ENCODE peak calls at places on chromosomes 12 and 14, in nine cellular contexts. One of them, this sample, is unnamed.

GRCh38 chr12:121783771-121784170 is 9.7 kb downstream of the RHOF start:
- DNase-seq in astrocyte: no peak
- DNase-seq in heart left ventricle: no peak
- DNase-seq in IMR-90: no peak
- DNase-seq in stomach: no peak
- DNase-seq in SK-N-SH: no peak
- DNase-seq in CD8-positive, alpha-beta T cell: no peak
- DNase-seq in brain microvascular endothelial cell: no peak
- DNase-seq in PC-9: peak; percentile 59
- DNase-seq in this sample: peak; percentile 71

GRCh38 chr14:76909266-76909665 is 83.1 kb downstream of the LRRC74A start:
- DNase-seq in PC-9: no peak
- DNase-seq in heart left ventricle: no peak
- DNase-seq in CD8-positive, alpha-beta T cell: no peak
- DNase-seq in brain microvascular endothelial cell: no peak
- DNase-seq in SK-N-SH: no peak
- DNase-seq in astrocyte: peak; percentile 31
- DNase-seq in IMR-90: no peak
- DNase-seq in stomach: no peak
- DNase-seq in this sample: peak; percentile 72

GRCh38 chr12:78490841-78491240 is 373.7 kb upstream of the SYT1 start:
- DNase-seq in brain microvascular endothelial cell: no peak
- DNase-seq in CD8-positive, alpha-beta T cell: no peak
- DNase-seq in PC-9: no peak
- DNase-seq in IMR-90: peak; percentile 1
- DNase-seq in stomach: no peak
- DNase-seq in astrocyte: peak; percentile 74
- DNase-seq in SK-N-SH: no peak
- DNase-seq in heart left ventricle: no peak
- DNase-seq in this sample: no peak

GRCh38 chr12:62581288-62582064 is 114.8 kb downstream of the MON2 start:
- DNase-seq in IMR-90: peak; percentile 73
- DNase-seq in CD8-positive, alpha-beta T cell: no peak
- DNase-seq in brain microvascular endothelial cell: no peak
- DNase-seq in SK-N-SH: peak; percentile 39
- DNase-seq in astrocyte: peak; percentile 51
- DNase-seq in stomach: no peak
- DNase-seq in PC-9: peak; percentile 45
- DNase-seq in heart left ventricle: peak; percentile 56
- DNase-seq in this sample: peak; percentile 64

GRCh38 chr12:57772429-57773322 is at the start of gene EEF1AKMT3:
- DNase-seq in stomach: peak; percentile 70
- DNase-seq in SK-N-SH: peak; percentile 81
- DNase-seq in heart left ventricle: peak; percentile 74
- DNase-seq in IMR-90: peak; percentile 35
- DNase-seq in brain microvascular endothelial cell: peak; percentile 33
- DNase-seq in astrocyte: no peak
- DNase-seq in CD8-positive, alpha-beta T cell: no peak
- DNase-seq in PC-9: no peak
- DNase-seq in this sample: no peak

GRCh38 chr14:23984891-23985607 is 3.7 kb upstream of the DHRS4L2 start:
- DNase-seq in astrocyte: peak; percentile 81
- DNase-seq in heart left ventricle: peak; percentile 36
- DNase-seq in CD8-positive, alpha-beta T cell: no peak
- DNase-seq in SK-N-SH: no peak
- DNase-seq in stomach: peak; percentile 62
- DNase-seq in PC-9: peak; percentile 74
- DNase-seq in brain microvascular endothelial cell: peak; percentile 56
- DNase-seq in IMR-90: peak; percentile 86
- DNase-seq in this sample: peak; percentile 87

GRCh38 chr12:12979731-12980259 is 20.3 kb downstream of the HEBP1 start:
- DNase-seq in astrocyte: peak; percentile 96
- DNase-seq in SK-N-SH: no peak
- DNase-seq in CD8-positive, alpha-beta T cell: no peak
- DNase-seq in heart left ventricle: no peak
- DNase-seq in IMR-90: peak; percentile 98
- DNase-seq in stomach: no peak
- DNase-seq in PC-9: peak; percentile 69
- DNase-seq in brain microvascular endothelial cell: peak; percentile 95
- DNase-seq in this sample: peak; percentile 44

GRCh38 chr12:111304642-111305071 is 64.2 kb downstream of the PHETA1 start:
- DNase-seq in stomach: no peak
- DNase-seq in astrocyte: no peak
- DNase-seq in SK-N-SH: no peak
- DNase-seq in IMR-90: no peak
- DNase-seq in CD8-positive, alpha-beta T cell: no peak
- DNase-seq in heart left ventricle: no peak
- DNase-seq in brain microvascular endothelial cell: peak; percentile 20
- DNase-seq in PC-9: no peak
- DNase-seq in this sample: no peak

GRCh38 chr12:107134558-107134957 is 41.2 kb upstream of the CRY1 start:
- DNase-seq in CD8-positive, alpha-beta T cell: peak; percentile 64
- DNase-seq in stomach: no peak
- DNase-seq in astrocyte: no peak
- DNase-seq in SK-N-SH: no peak
- DNase-seq in heart left ventricle: no peak
- DNase-seq in brain microvascular endothelial cell: no peak
- DNase-seq in PC-9: peak; percentile 58
- DNase-seq in IMR-90: no peak
- DNase-seq in this sample: no peak

GRCh38 chr14:75340921-75341320 is 62.3 kb downstream of the FOS start:
- DNase-seq in heart left ventricle: peak; percentile 97
- DNase-seq in IMR-90: no peak
- DNase-seq in PC-9: no peak
- DNase-seq in stomach: peak; percentile 67
- DNase-seq in SK-N-SH: no peak
- DNase-seq in CD8-positive, alpha-beta T cell: no peak
- DNase-seq in astrocyte: no peak
- DNase-seq in brain microvascular endothelial cell: no peak
- DNase-seq in this sample: no peak

GRCh38 chr14:75341639-75342038 is 63.0 kb downstream of the FOS start:
- DNase-seq in stomach: no peak
- DNase-seq in CD8-positive, alpha-beta T cell: no peak
- DNase-seq in SK-N-SH: no peak
- DNase-seq in astrocyte: no peak
- DNase-seq in PC-9: no peak
- DNase-seq in heart left ventricle: no peak
- DNase-seq in IMR-90: no peak
- DNase-seq in brain microvascular endothelial cell: no peak
- DNase-seq in this sample: no peak

GRCh38 chr14:75343914-75344313 is 65.3 kb downstream of the FOS start:
- DNase-seq in astrocyte: peak; percentile 16
- DNase-seq in brain microvascular endothelial cell: peak; percentile 7
- DNase-seq in SK-N-SH: no peak
- DNase-seq in PC-9: no peak
- DNase-seq in heart left ventricle: no peak
- DNase-seq in IMR-90: no peak
- DNase-seq in CD8-positive, alpha-beta T cell: no peak
- DNase-seq in stomach: no peak
- DNase-seq in this sample: no peak

GRCh38 chr14:75344396-75344795 is 65.8 kb downstream of the FOS start:
- DNase-seq in stomach: no peak
- DNase-seq in heart left ventricle: no peak
- DNase-seq in IMR-90: no peak
- DNase-seq in SK-N-SH: no peak
- DNase-seq in CD8-positive, alpha-beta T cell: no peak
- DNase-seq in brain microvascular endothelial cell: no peak
- DNase-seq in astrocyte: no peak
- DNase-seq in PC-9: no peak
- DNase-seq in this sample: no peak

DNA sequence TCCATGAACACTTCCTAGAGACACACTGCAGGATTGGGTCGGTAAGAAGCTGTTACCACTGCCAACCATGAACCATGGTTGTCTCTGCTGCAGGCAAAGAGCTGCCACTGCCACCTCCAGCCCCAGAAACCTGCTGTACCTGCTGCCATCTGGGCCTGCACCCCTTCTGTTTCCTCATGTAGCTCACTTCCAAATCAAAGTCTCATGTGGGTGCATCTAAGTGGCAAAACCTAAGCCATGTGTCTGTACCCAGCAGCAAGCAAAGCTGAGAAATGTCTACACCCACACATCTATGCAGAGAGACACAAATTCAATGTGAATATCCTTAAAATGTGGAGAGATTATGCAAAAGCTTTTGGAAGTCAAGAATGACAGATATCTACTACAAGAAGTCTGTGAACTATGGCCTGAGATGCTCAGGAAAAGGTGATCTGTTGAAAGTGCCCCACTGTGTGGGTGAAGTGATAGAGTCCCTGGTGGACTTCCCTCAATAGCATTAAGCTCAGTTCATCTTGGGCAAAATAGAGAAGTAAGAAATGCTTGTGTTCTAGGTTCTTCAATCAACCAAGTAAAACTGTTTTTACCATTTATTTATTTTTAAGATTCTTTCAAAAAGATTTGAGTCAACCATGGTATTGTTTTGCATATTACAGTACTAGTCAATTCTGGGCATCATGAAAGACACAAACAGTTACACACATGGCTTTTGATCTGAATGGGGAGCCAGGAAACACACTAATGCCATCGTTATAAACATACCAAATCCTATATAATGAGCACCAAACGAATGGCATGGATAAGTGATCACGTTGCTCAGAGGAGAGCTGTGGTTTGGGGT is 64.4 kb downstream of the FOS start:
- DNase-seq in brain microvascular endothelial cell: no peak
- DNase-seq in heart left ventricle: no peak
- DNase-seq in PC-9: no peak
- DNase-seq in astrocyte: no peak
- DNase-seq in CD8-positive, alpha-beta T cell: no peak
- DNase-seq in IMR-90: no peak
- DNase-seq in stomach: no peak
- DNase-seq in SK-N-SH: no peak
- DNase-seq in this sample: no peak
- H3K4me3 ChIP-seq in brain microvascular endothelial cell: no peak overlapping the region
- H3K4me3 ChIP-seq in heart left ventricle: no peak overlapping the region
- H3K4me3 ChIP-seq in PC-9: no peak overlapping the region
- H3K4me3 ChIP-seq in astrocyte: no peak overlapping the region
- H3K4me3 ChIP-seq in CD8-positive, alpha-beta T cell: no peak overlapping the region
- H3K4me3 ChIP-seq in IMR-90: no peak overlapping the region
- H3K4me3 ChIP-seq in stomach: no peak overlapping the region
- H3K4me3 ChIP-seq in SK-N-SH: no peak overlapping the region
- H3K4me3 ChIP-seq in this sample: no peak overlapping the region

GRCh38 chr12:42570076-42570475 is 19.5 kb downstream of the PRICKLE1 start:
- DNase-seq in CD8-positive, alpha-beta T cell: no peak
- DNase-seq in brain microvascular endothelial cell: no peak
- DNase-seq in SK-N-SH: no peak
- DNase-seq in PC-9: peak; percentile 93
- DNase-seq in astrocyte: no peak
- DNase-seq in heart left ventricle: no peak
- DNase-seq in stomach: no peak
- DNase-seq in IMR-90: no peak
- DNase-seq in this sample: peak; percentile 38
- TF ChIP-seq CTCF in CD8-positive, alpha-beta T cell: no peak
- TF ChIP-seq CTCF in brain microvascular endothelial cell: no peak
- TF ChIP-seq CTCF in SK-N-SH: no peak
- TF ChIP-seq CTCF in PC-9: no peak
- TF ChIP-seq CTCF in astrocyte: no peak
- TF ChIP-seq CTCF in heart left ventricle: no peak
- TF ChIP-seq CTCF in stomach: no peak
- TF ChIP-seq CTCF in IMR-90: no peak
- TF ChIP-seq CTCF in this sample: no peak

GRCh38 chr12:132067182-132067581 is 76.9 kb downstream of the DDX51 start:
- DNase-seq in astrocyte: no peak
- DNase-seq in heart left ventricle: no peak
- DNase-seq in SK-N-SH: no peak
- DNase-seq in CD8-positive, alpha-beta T cell: no peak
- DNase-seq in PC-9: no peak
- DNase-seq in IMR-90: peak; percentile 48
- DNase-seq in brain microvascular endothelial cell: no peak
- DNase-seq in stomach: no peak
- DNase-seq in this sample: no peak

GRCh38 chr12:132065203-132065602 is 78.9 kb downstream of the DDX51 start:
- DNase-seq in SK-N-SH: no peak
- DNase-seq in PC-9: no peak
- DNase-seq in stomach: no peak
- DNase-seq in astrocyte: no peak
- DNase-seq in IMR-90: no peak
- DNase-seq in brain microvascular endothelial cell: no peak
- DNase-seq in heart left ventricle: no peak
- DNase-seq in CD8-positive, alpha-beta T cell: no peak
- DNase-seq in this sample: no peak

GRCh38 chr12:132065609-132066344 is 78.3 kb downstream of the DDX51 start:
- DNase-seq in SK-N-SH: no peak
- DNase-seq in astrocyte: no peak
- DNase-seq in PC-9: no peak
- DNase-seq in brain microvascular endothelial cell: no peak
- DNase-seq in heart left ventricle: no peak
- DNase-seq in IMR-90: no peak
- DNase-seq in CD8-positive, alpha-beta T cell: no peak
- DNase-seq in stomach: no peak
- DNase-seq in this sample: no peak

GRCh38 chr12:132066749-132067148 is 77.4 kb downstream of the DDX51 start:
- DNase-seq in IMR-90: no peak
- DNase-seq in stomach: no peak
- DNase-seq in heart left ventricle: no peak
- DNase-seq in astrocyte: no peak
- DNase-seq in CD8-positive, alpha-beta T cell: no peak
- DNase-seq in SK-N-SH: no peak
- DNase-seq in PC-9: no peak
- DNase-seq in brain microvascular endothelial cell: no peak
- DNase-seq in this sample: no peak

DNA sequence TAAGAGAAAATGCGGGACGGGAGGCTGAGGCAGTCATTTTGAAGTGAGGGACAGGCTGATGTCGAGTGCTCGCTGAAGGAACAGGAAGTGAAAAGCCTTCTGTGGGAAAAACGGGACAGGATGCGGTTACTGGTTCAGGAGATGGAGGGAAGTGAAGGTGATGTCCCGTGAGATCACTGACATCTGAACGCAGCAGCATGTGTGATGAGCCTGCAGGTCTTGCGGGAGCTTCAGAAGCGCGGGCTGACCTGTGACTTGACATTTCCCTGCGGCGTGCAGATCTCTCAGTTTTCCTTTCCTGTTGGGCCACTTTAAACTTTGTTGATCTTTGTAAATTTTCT is 77.8 kb downstream of the DDX51 start:
- DNase-seq in CD8-positive, alpha-beta T cell: no peak
- DNase-seq in astrocyte: no peak
- DNase-seq in brain microvascular endothelial cell: no peak
- DNase-seq in SK-N-SH: no peak
- DNase-seq in PC-9: no peak
- DNase-seq in stomach: no peak
- DNase-seq in heart left ventricle: no peak
- DNase-seq in IMR-90: no peak
- DNase-seq in this sample: no peak
- H3K36me3 ChIP-seq in CD8-positive, alpha-beta T cell: peaks cover 38% of the 10 kb centered on the region
- H3K36me3 ChIP-seq in astrocyte: peaks cover 24% of the 10 kb centered on the region
- H3K36me3 ChIP-seq in brain microvascular endothelial cell: peaks cover 29% of the 10 kb centered on the region
- H3K36me3 ChIP-seq in SK-N-SH: peaks cover 24% of the 10 kb centered on the region
- H3K36me3 ChIP-seq in PC-9: peaks cover 12% of the 10 kb centered on the region
- H3K36me3 ChIP-seq in stomach: peaks cover 100% of the 10 kb centered on the region
- H3K36me3 ChIP-seq in heart left ventricle: peaks cover 92% of the 10 kb centered on the region
- H3K36me3 ChIP-seq in IMR-90: peaks cover 72% of the 10 kb centered on the region
- H3K36me3 ChIP-seq in this sample: peaks cover 34% of the 10 kb centered on the region

DNA sequence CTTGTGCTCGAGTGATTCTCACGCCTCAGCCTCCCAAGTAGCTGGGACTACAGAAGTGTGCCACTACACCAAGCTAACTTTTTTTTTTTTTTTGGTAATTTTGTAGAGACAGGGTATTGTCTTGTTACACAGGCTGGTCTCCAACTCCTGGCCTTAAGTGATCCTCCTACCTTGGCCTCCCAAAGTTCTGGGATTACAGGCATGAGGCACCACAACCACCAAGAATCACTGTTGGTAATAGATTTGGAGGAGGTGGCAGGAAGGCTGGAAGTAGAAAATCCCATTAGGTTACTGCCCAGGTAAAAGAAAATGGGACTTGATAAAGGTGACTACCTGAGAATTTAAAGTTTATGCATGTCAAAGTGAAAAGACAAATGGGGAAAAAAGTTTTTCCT is 1.4 kb upstream of the CDCA4 start:
- DNase-seq in astrocyte: no peak
- DNase-seq in heart left ventricle: no peak
- DNase-seq in stomach: no peak
- DNase-seq in SK-N-SH: no peak
- DNase-seq in PC-9: peak; percentile 44
- DNase-seq in CD8-positive, alpha-beta T cell: no peak
- DNase-seq in IMR-90: no peak
- DNase-seq in brain microvascular endothelial cell: no peak
- DNase-seq in this sample: no peak
- H3K4me3 ChIP-seq in astrocyte: peak overlapping the region; percentile 74
- H3K4me3 ChIP-seq in heart left ventricle: peak overlapping the region; percentile 73
- H3K4me3 ChIP-seq in stomach: no peak overlapping the region
- H3K4me3 ChIP-seq in SK-N-SH: peak overlapping the region; percentile 71
- H3K4me3 ChIP-seq in PC-9: peak overlapping the region; percentile 86
- H3K4me3 ChIP-seq in CD8-positive, alpha-beta T cell: no peak overlapping the region
- H3K4me3 ChIP-seq in IMR-90: no peak overlapping the region
- H3K4me3 ChIP-seq in brain microvascular endothelial cell: peak overlapping the region; percentile 71
- H3K4me3 ChIP-seq in this sample: peak overlapping the region; percentile 48

This sample was measured in bronchial epithelial cell.